ENCODE peak calls at places on chromosomes 5 and 9, in four cellular contexts. Y, R, S and F are unnamed samples.

GRCh38 chr5:135310328-135310989 is 88.6 kb downstream of the MACROH2A1 start:
- DNase-seq in Y (peak), R (no peak), S (no peak), F (no peak)

GRCh38 chr5:145841299-145841698 is 6.2 kb upstream of the PRELID2 start:
- DNase-seq in Y (no peak), R (no peak), S (no peak), F (no peak)

GRCh38 chr9:115292584-115293271 is 174.8 kb upstream of the TNC start:
- DNase-seq in Y (peak), R (no peak), S (no peak), F (peak)

GRCh38 chr5:40551706-40552557 is 127.8 kb upstream of the PTGER4 start:
- DNase-seq in Y (peak), R (peak), S (no peak), F (no peak)

GRCh38 chr9:129639756-129640085 is 2.2 kb downstream of the ASB6 start:
- DNase-seq in Y (no peak), R (no peak), S (no peak), F (no peak)

GRCh38 chr9:134341306-134341705 is 15.1 kb downstream of the RXRA start:
- DNase-seq in Y (no peak), R (no peak), S (no peak), F (no peak)

GRCh38 chr9:114155967-114156294 is 594 bp downstream of the COL27A1 start:
- DNase-seq in Y (no peak), R (no peak), S (no peak), F (no peak)

GRCh38 chr5:80346055-80346454 is 26.3 kb downstream of the SPZ1 start:
- DNase-seq in Y (peak), R (peak), S (peak), F (no peak)

GRCh38 chr9:911003-911402 is 65.5 kb upstream of the DMRT3 start:
- DNase-seq in Y (no peak), R (peak), S (peak), F (no peak)

GRCh38 chr5:143024227-143024920 is 254.2 kb downstream of the ARHGAP26 start:
- DNase-seq in Y (no peak), R (no peak), S (no peak), F (no peak)

GRCh38 chr9:87107072-87107471 is 159.8 kb upstream of the GAS1 start:
- DNase-seq in Y (no peak), R (peak), S (peak), F (no peak)

GRCh38 chr9:17509698-17510097 is 69.2 kb upstream of the SH3GL2 start:
- DNase-seq in Y (no peak), R (no peak), S (no peak), F (no peak)

GRCh38 chr9:7216004-7216821 is 458.4 kb downstream of the KDM4C start:
- DNase-seq in Y (peak), R (no peak), S (no peak), F (no peak)

GRCh38 chr5:160054831-160055230 is 45.9 kb downstream of the TTC1 start:
- DNase-seq in Y (peak), R (no peak), S (no peak), F (no peak)

GRCh38 chr5:159240301-159240870 is 22.7 kb upstream of the UBLCP1 start:
- DNase-seq in Y (peak), R (no peak), S (no peak), F (no peak)

GRCh38 chr5:125142439-125142838 is 396.0 kb upstream of the ZNF608 start:
- DNase-seq in Y (no peak), R (no peak), S (no peak), F (no peak)

GRCh38 chr5:600551-601541 is 11.3 kb upstream of the CEP72 start:
- DNase-seq in Y (no peak), R (no peak), S (no peak), F (no peak)

GRCh38 chr5:150322202-150322601 is 19.5 kb upstream of the ARSI start:
- DNase-seq in Y (peak), R (no peak), S (no peak), F (no peak)

GRCh38 chr5:40547557-40547956 is 132.2 kb upstream of the PTGER4 start:
- DNase-seq in Y (no peak), R (no peak), S (no peak), F (no peak)

GRCh38 chr9:113990570-113990907 is 87.6 kb downstream of the AMBP start:
- DNase-seq in Y (no peak), R (no peak), S (no peak), F (no peak)

GRCh38 chr5:132095745-132096084 is 22.1 kb downstream of the CSF2 start:
- DNase-seq in Y (no peak), R (no peak), S (peak), F (no peak)

GRCh38 chr5:143201589-143201988 is 201.9 kb downstream of the NR3C1 start:
- DNase-seq in Y (peak), R (no peak), S (no peak), F (no peak)

GRCh38 chr5:128596071-128596470 is 58.0 kb upstream of the FBN2 start:
- DNase-seq in Y (no peak), R (no peak), S (no peak), F (no peak)

GRCh38 chr9:108784998-108785397 is 70.8 kb downstream of the ACTL7B start:
- DNase-seq in Y (peak), R (no peak), S (no peak), F (no peak)

GRCh38 chr5:83724915-83725314 is 4.3 kb upstream of the HAPLN1 start:
- DNase-seq in Y (no peak), R (no peak), S (no peak), F (peak)

GRCh38 chr9:133495327-133496293 is 16.7 kb upstream of the SLC2A6 start:
- DNase-seq in Y (no peak), R (no peak), S (no peak), F (no peak)

GRCh38 chr5:121795511-121795910 is 56.2 kb upstream of the FTMT start:
- DNase-seq in Y (no peak), R (peak), S (peak), F (no peak)

GRCh38 chr5:93789173-93790070 is 48.0 kb upstream of the POU5F2 start:
- DNase-seq in Y (peak), R (no peak), S (no peak), F (no peak)

GRCh38 chr5:176954050-176954449 is 52.5 kb downstream of the UIMC1 start:
- DNase-seq in Y (no peak), R (no peak), S (no peak), F (no peak)

GRCh38 chr5:169667896-169668674 is 31.0 kb downstream of the DOCK2 start:
- DNase-seq in Y (peak), R (no peak), S (no peak), F (no peak)

GRCh38 chr9:76803762-76804161 is 39.5 kb downstream of the PCA3 start:
- DNase-seq in Y (no peak), R (no peak), S (no peak), F (no peak)

GRCh38 chr9:76800901-76801300 is 36.7 kb downstream of the PCA3 start:
- DNase-seq in Y (no peak), R (no peak), S (no peak), F (no peak)

GRCh38 chr9:76798527-76798926 is 34.3 kb downstream of the PCA3 start:
- DNase-seq in Y (no peak), R (no peak), S (no peak), F (no peak)

GRCh38 chr9:76799481-76799880 is 35.2 kb downstream of the PCA3 start:
- DNase-seq in Y (no peak), R (no peak), S (no peak), F (no peak)

GRCh38 chr9:76803083-76803482 is 38.8 kb downstream of the PCA3 start:
- DNase-seq in Y (no peak), R (no peak), S (no peak), F (no peak)
- H3K9ac ChIP-seq in Y (no peak), R (no peak), S (no peak), F (no peak)

GRCh38 chr5:14724633-14725032 is 60.1 kb downstream of the OTULIN start:
- DNase-seq in Y (no peak), R (no peak), S (no peak), F (no peak)

GRCh38 chr5:14723648-14724231 is 59.2 kb downstream of the OTULIN start:
- DNase-seq in Y (no peak), R (no peak), S (no peak), F (no peak)

GRCh38 chr5:14728109-14728938 is 63.8 kb downstream of the OTULIN start:
- DNase-seq in Y (no peak), R (peak), S (peak), F (peak)

GRCh38 chr5:14727428-14727865 is 62.9 kb downstream of the OTULIN start:
- DNase-seq in Y (peak), R (peak), S (peak), F (peak)

DNA sequence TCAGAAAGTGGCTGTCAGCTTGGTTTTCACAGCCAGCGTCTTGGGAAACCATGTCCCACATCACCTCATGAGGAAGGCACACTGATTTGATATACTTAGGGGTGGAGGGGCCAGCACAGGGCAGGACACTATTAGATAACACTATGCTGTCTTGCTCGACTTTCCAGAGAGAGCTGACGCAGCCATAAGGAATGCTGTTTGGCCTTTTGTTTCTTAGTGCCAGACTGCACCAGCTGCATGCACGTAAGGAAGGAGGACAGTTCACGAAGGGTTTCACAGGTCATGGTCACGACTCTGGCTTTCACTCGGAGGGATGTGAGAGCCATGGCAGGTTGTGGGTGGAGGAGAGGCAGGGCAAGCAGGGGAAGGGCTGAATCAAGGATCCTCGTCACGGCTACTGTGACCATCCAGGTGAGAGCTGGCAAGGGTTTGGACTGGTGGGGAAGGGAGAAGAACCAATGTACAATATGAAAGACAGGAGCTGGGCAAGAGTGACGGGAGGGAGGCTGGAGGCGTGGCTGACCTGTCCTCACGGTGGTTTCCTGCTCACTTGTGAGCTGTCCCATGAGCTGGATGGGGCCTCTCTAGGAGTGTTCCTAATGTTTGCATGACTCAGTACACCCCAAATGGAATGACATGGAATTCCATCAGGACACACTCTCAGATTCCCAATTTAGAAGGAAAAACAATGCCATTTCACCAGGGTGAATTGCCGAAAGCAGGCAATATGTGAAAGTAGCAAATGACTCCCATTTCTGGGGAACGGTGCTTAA is 61.7 kb downstream of the OTULIN start:
- DNase-seq in Y (peak), R (no peak), S (no peak), F (no peak)
- H2BK15ac ChIP-seq in Y (no peak), R (peak), S (no peak), F (no peak)

DNA sequence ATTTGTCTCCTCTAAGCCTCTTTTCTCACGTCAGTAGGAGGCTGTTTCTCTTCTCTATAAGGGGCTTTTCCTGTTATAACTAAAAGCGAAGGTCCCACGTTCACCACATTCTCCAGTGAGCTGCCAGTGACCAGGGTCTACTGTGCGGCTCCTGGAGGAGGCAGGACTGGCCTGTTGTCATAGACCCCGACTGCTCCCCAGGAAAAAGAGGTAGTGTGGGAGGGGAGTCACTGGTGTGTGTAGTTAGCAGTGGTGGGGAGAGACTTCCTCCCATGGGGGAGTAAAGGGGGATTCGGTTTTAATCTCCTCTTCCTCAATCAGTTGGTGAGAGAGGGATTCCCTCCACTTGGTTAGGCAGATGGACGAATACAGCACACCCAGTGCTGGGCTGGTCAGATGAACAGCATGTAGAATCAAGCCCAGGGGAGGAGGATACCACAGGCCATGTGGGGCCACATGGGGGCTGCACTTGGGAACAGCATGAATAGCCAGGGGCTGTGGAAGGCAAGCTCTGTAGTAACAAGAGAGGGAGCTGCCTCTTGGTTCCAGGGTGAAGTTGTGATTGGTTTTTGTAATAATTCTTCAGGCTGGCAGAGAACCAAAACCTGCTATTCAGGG is 207.5 kb upstream of the S1PR3 start:
- DNase-seq in Y (no peak), R (no peak), S (no peak), F (no peak)
- H2BK12ac ChIP-seq in Y (peak), R (no peak), S (no peak), F (no peak)

DNA sequence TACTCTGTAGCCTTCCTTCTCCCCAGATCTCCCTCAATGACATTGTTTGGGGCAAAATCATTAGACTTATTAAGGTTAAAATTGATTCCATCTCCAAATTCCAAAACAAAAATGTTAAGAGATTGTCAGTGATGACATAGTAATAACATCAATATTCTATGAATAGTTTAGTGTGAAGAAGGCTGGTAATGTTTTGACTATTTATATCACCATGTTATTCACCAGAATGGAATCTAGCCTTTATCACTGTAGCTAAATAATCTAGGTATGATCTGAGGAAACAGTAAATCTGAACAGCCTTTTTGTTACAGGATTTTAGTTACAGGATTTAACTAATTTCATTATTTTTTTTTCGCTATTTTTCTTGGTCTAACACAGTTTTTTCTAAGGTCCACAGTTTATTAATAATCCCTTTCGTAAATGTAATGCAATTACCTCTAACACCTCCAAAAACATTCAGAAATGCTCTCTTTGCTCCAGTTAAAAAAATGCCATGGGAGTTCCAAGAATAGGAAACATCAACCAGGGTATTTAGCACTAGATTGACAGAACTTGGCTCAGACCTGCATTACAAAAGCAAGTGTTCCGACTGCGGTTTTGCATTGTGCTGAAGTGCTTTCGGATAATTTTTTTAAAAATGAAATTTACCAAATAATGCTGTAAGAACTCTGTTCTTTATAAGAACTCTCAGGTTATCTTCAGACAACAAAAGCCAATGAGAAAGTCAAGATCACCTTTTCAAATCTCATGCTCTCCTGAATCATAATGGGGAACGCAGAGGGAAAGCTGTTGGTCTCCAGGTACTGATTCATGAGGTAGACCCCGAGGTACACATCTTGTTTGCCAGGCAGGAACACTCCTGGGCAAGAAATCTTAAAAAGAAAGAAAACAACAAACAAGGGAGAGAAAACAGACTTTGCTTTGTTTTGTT is 664 bp upstream of the PLPP6 start:
- DNase-seq in Y (peak), R (no peak), S (no peak), F (no peak)
- H3K9ac ChIP-seq in Y (peak), R (no peak), S (no peak), F (no peak)